ENCODE peak calls at places on chromosomes 7 and 10, in four cellular contexts. F is NCI-H2081; H is central memory CD8-positive, alpha-beta T cell; X is H9. E is an unnamed sample.

GRCh38 chr7:115224923-115225322 is 303.0 kb downstream of the MDFIC start:
- DNase-seq in F (no peak), H (no peak), X (no peak), E (no peak)

GRCh38 chr7:38330048-38330447 is 56.6 kb upstream of the TARP start:
- DNase-seq in F (no peak), H (no peak), X (no peak), E (no peak)

GRCh38 chr10:75033399-75034130 is 77.9 kb upstream of the SAMD8 start:
- DNase-seq in F (no peak), H (no peak), X (no peak), E (no peak)

GRCh38 chr7:36023025-36023424 is 130.0 kb upstream of the EEPD1 start:
- DNase-seq in F (no peak), H (no peak), X (no peak), E (no peak)

GRCh38 chr7:152344253-152344652 is 91.5 kb downstream of the KMT2C start:
- DNase-seq in F (no peak), H (no peak), X (no peak), E (no peak)

GRCh38 chr10:63684257-63684936 is 163.2 kb downstream of the REEP3 start:
- DNase-seq in F (no peak), H (no peak), X (no peak), E (no peak)

GRCh38 chr7:112781558-112781957 is 8.6 kb downstream of the TMEM168 start:
- DNase-seq in F (no peak), H (no peak), X (no peak), E (no peak)

GRCh38 chr7:29854257-29854938 is 48.1 kb downstream of the WIPF3 start:
- DNase-seq in F (no peak), H (no peak), X (peak), E (no peak)

E was measured in glutamatergic neuron.